ENCODE peak calls at places on chromosomes 13 and 19, in nine cellular contexts. Q is brain microvascular endothelial cell; H is fibroblast of the conjunctiva; D is Daoy; L is CD8-positive, alpha-beta memory T cell; T is thoracic aorta; Y is NCI-H1105; F is NCI-H1417; K is memory B cell. I is an unnamed sample.

GRCh38 chr13:77891486-77891885 is 27.1 kb downstream of the EDNRB start:
- DNase-seq in Q (no peak), H (no peak), D (no peak), L (no peak), T (no peak), Y (no peak), F (no peak), K (no peak), I (no peak)

GRCh38 chr13:26390203-26390602 is 136.3 kb downstream of the CDK8 start:
- DNase-seq in Q (no peak), H (no peak), D (no peak), L (no peak), T (no peak), Y (no peak), F (peak), K (no peak), I (no peak)

GRCh38 chr19:33376423-33376822 is 2.9 kb downstream of the CEBPG start:
- DNase-seq in Q (peak), H (peak), D (peak), L (no peak), T (peak), Y (no peak), F (no peak), K (no peak), I (no peak)

GRCh38 chr19:18849838-18850400 is 18.2 kb downstream of the UPF1 start:
- DNase-seq in Q (no peak), H (no peak), D (no peak), L (no peak), T (no peak), Y (no peak), F (no peak), K (no peak), I (no peak)

GRCh38 chr13:53781941-53782340 is 753.3 kb downstream of the OLFM4 start:
- DNase-seq in Q (no peak), H (no peak), D (no peak), L (no peak), T (no peak), Y (no peak), F (peak), K (no peak), I (no peak)

GRCh38 chr13:30690282-30691188 is 44.8 kb upstream of the ALOX5AP start:
- DNase-seq in Q (peak), H (peak), D (peak), L (peak), T (no peak), Y (no peak), F (no peak), K (peak), I (peak)

GRCh38 chr13:43990829-43991228 is 111.1 kb downstream of the LACC1 start:
- DNase-seq in Q (no peak), H (no peak), D (no peak), L (no peak), T (no peak), Y (no peak), F (no peak), K (no peak), I (no peak)

GRCh38 chr13:78020861-78021260 is 102.2 kb upstream of the EDNRB start:
- DNase-seq in Q (no peak), H (no peak), D (no peak), L (no peak), T (no peak), Y (no peak), F (peak), K (no peak), I (no peak)

GRCh38 chr19:39996218-39996810 is 546 bp upstream of the ZNF546 start:
- DNase-seq in Q (peak), H (no peak), D (peak), L (no peak), T (no peak), Y (peak), F (peak), K (no peak), I (peak)

GRCh38 chr19:29881386-29881785 is 60.7 kb upstream of the URI1 start:
- DNase-seq in Q (peak), H (no peak), D (peak), L (no peak), T (no peak), Y (no peak), F (no peak), K (no peak), I (no peak)

GRCh38 chr19:47417107-47417745 is 2.1 kb downstream of the MEIS3 start:
- DNase-seq in Q (no peak), H (no peak), D (no peak), L (no peak), T (no peak), Y (no peak), F (no peak), K (no peak), I (no peak)

GRCh38 chr13:102642475-102642874 is 45.7 kb downstream of the TPP2 start:
- DNase-seq in Q (no peak), H (no peak), D (no peak), L (no peak), T (no peak), Y (peak), F (no peak), K (no peak), I (no peak)

GRCh38 chr19:51364200-51365106 is 1.7 kb downstream of the ETFB start:
- DNase-seq in Q (no peak), H (no peak), D (peak), L (no peak), T (no peak), Y (no peak), F (no peak), K (no peak), I (no peak)

GRCh38 chr19:56110515-56111448 is 10.3 kb downstream of the ZNF787 start:
- DNase-seq in Q (peak), H (no peak), D (no peak), L (no peak), T (no peak), Y (no peak), F (peak), K (no peak), I (peak)

GRCh38 chr13:32309812-32310706 is 5.1 kb downstream of the ZAR1L start:
- DNase-seq in Q (peak), H (peak), D (peak), L (peak), T (no peak), Y (no peak), F (peak), K (peak), I (peak)

GRCh38 chr13:73303858-73304257 is 245.1 kb downstream of the KLF5 start:
- DNase-seq in Q (peak), H (no peak), D (peak), L (no peak), T (no peak), Y (no peak), F (no peak), K (no peak), I (no peak)

GRCh38 chr19:47112166-47112663 is 1.4 kb downstream of the ZC3H4 start:
- DNase-seq in Q (peak), H (peak), D (peak), L (peak), T (no peak), Y (peak), F (peak), K (peak), I (peak)

GRCh38 chr13:50127017-50127725 is 111.9 kb downstream of the KCNRG start:
- DNase-seq in Q (no peak), H (no peak), D (no peak), L (peak), T (no peak), Y (no peak), F (no peak), K (peak), I (no peak)

GRCh38 chr13:47372742-47373141 is 475.9 kb upstream of the HTR2A start:
- DNase-seq in Q (no peak), H (no peak), D (no peak), L (no peak), T (no peak), Y (no peak), F (no peak), K (no peak), I (no peak)

GRCh38 chr13:48656621-48657020 is 2.9 kb downstream of the CYSLTR2 start:
- DNase-seq in Q (no peak), H (no peak), D (no peak), L (no peak), T (no peak), Y (no peak), F (no peak), K (no peak), I (peak)

GRCh38 chr19:38877781-38878574 is at the start of gene RINL:
- DNase-seq in Q (no peak), H (no peak), D (no peak), L (peak), T (no peak), Y (peak), F (peak), K (peak), I (peak)

GRCh38 chr13:105442941-105443340 is 1092.5 kb downstream of the EFNB2 start:
- DNase-seq in Q (peak), H (peak), D (peak), L (no peak), T (no peak), Y (no peak), F (peak), K (no peak), I (no peak)

GRCh38 chr13:29948246-29948645 is 97.8 kb upstream of the UBL3 start:
- DNase-seq in Q (no peak), H (no peak), D (no peak), L (no peak), T (no peak), Y (no peak), F (no peak), K (no peak), I (no peak)

GRCh38 chr13:20160346-20161274 is at the start of gene GJA3:
- DNase-seq in Q (no peak), H (no peak), D (peak), L (peak), T (no peak), Y (peak), F (peak), K (peak), I (peak)

GRCh38 chr13:50410921-50411712 is 395.9 kb downstream of the KCNRG start:
- DNase-seq in Q (peak), H (no peak), D (peak), L (no peak), T (peak), Y (no peak), F (no peak), K (no peak), I (no peak)

I was measured in HL-60.